ENCODE peak calls at places on chromosomes 1 and 21, in six cellular contexts. J, V, A, D, P and M are unnamed samples.

GRCh38 chr1:40769815-40770214 is 13.8 kb upstream of the KCNQ4 start:
- DNase-seq in P (no peak), J (no peak), V (no peak), A (no peak), D (no peak), M (no peak)

GRCh38 chr1:54253480-54253879 is 53.5 kb downstream of the MRPL37 start:
- DNase-seq in D (no peak), V (peak), J (peak), A (peak), P (no peak), M (peak)

GRCh38 chr1:8879348-8880067 is 1.0 kb upstream of the ENO1 start:
- DNase-seq in J (no peak), A (no peak), P (no peak), V (no peak), D (no peak), M (no peak)

GRCh38 chr1:185281245-185281644 is 35.8 kb downstream of the IVNS1ABP start:
- DNase-seq in A (no peak), P (no peak), J (no peak), D (no peak), V (no peak), M (no peak)

GRCh38 chr1:198948895-198949659 is 310.2 kb downstream of the PTPRC start:
- DNase-seq in P (no peak), A (no peak), V (no peak), D (no peak), J (no peak), M (no peak)

GRCh38 chr1:52159033-52159789 is 17.3 kb downstream of the ZFYVE9 start:
- DNase-seq in V (no peak), J (peak), P (no peak), D (no peak), A (peak), M (no peak)

GRCh38 chr1:32361674-32362473 is 411 bp downstream of the FAM229A start:
- DNase-seq in D (no peak), V (no peak), A (peak), J (peak), P (peak), M (no peak)

GRCh38 chr1:216723274-216723780 is at the start of gene ESRRG:
- DNase-seq in D (no peak), V (no peak), J (peak), A (peak), P (no peak), M (no peak)

GRCh38 chr1:159978107-159978398 is 24.0 kb upstream of the SLAMF9 start:
- DNase-seq in D (peak), P (no peak), J (no peak), A (no peak), V (no peak), M (no peak)

GRCh38 chr1:175673236-175674150 is 69.9 kb downstream of the TNR start:
- DNase-seq in A (no peak), J (peak), P (no peak), V (no peak), D (no peak), M (no peak)

GRCh38 chr1:53653631-53654030 is 85.3 kb downstream of the GLIS1 start:
- DNase-seq in V (no peak), P (no peak), D (no peak), J (no peak), A (no peak), M (no peak)

GRCh38 chr21:40672602-40673001 is 174.4 kb downstream of the DSCAM start:
- DNase-seq in P (no peak), V (no peak), D (no peak), J (peak), A (no peak), M (no peak)

GRCh38 chr1:94783342-94784264 is 36.6 kb upstream of the SLC44A3 start:
- DNase-seq in A (peak), J (peak), P (no peak), D (no peak), V (peak), M (peak)

GRCh38 chr1:160346953-160347352 is 3.8 kb downstream of the NCSTN start:
- DNase-seq in D (no peak), V (no peak), A (no peak), J (no peak), P (no peak), M (no peak)

GRCh38 chr1:68198752-68199151 is 33.6 kb downstream of the WLS start:
- DNase-seq in D (no peak), V (no peak), P (no peak), J (peak), A (no peak), M (no peak)

GRCh38 chr1:1213919-1214599 is at the start of gene TNFRSF4:
- DNase-seq in D (no peak), J (no peak), V (no peak), A (no peak), P (no peak), M (no peak)

GRCh38 chr1:28895896-28896608 is 18.3 kb upstream of the EPB41 start:
- DNase-seq in D (no peak), P (no peak), A (peak), J (peak), V (no peak), M (no peak)

GRCh38 chr1:21885236-21886037 is 51.7 kb downstream of the HSPG2 start:
- DNase-seq in D (no peak), P (no peak), J (no peak), A (no peak), V (no peak), M (no peak)

GRCh38 chr1:167713330-167714081 is 8.3 kb upstream of the MPZL1 start:
- DNase-seq in V (no peak), A (peak), P (peak), D (peak), J (peak), M (no peak)

GRCh38 chr1:235074335-235075120 is 54.1 kb downstream of the TOMM20 start:
- DNase-seq in D (no peak), P (peak), J (peak), V (no peak), A (peak), M (peak)

GRCh38 chr1:150895618-150896017 is 8.7 kb downstream of the CTXND2 start:
- DNase-seq in A (peak), V (no peak), J (peak), P (no peak), D (no peak), M (no peak)

GRCh38 chr1:75672528-75673393 is 51.7 kb upstream of the ACADM start:
- DNase-seq in V (peak), D (no peak), J (peak), P (no peak), A (peak), M (peak)

GRCh38 chr1:17287377-17287776 is 20.6 kb upstream of the PADI4 start:
- DNase-seq in A (peak), J (peak), D (no peak), V (peak), P (no peak), M (peak)

GRCh38 chr1:39081266-39082139 is 55.4 kb downstream of the NDUFS5 start:
- DNase-seq in D (peak), J (peak), A (peak), V (no peak), P (peak), M (no peak)

GRCh38 chr1:82874041-82874440 is 1073.3 kb downstream of the ADGRL2 start:
- DNase-seq in P (no peak), A (no peak), J (no peak), D (no peak), V (no peak), M (no peak)

GRCh38 chr1:63524166-63524565 is 841 bp downstream of the EFCAB7 start:
- DNase-seq in A (no peak), V (no peak), P (no peak), D (no peak), J (no peak), M (no peak)

GRCh38 chr1:116359060-116359830 is 13.8 kb upstream of the ATP1A1 start:
- DNase-seq in P (no peak), A (peak), D (no peak), V (no peak), J (peak), M (no peak)

GRCh38 chr21:39452965-39453332 is 1.2 kb downstream of the SH3BGR start:
- DNase-seq in A (peak), V (no peak), J (no peak), P (no peak), D (no peak), M (no peak)

GRCh38 chr1:4180066-4180735 is 280.1 kb upstream of the C1orf174 start:
- DNase-seq in J (no peak), D (peak), A (no peak), P (no peak), V (no peak), M (no peak)

GRCh38 chr1:185789846-185790735 is 55.9 kb downstream of the HMCN1 start:
- DNase-seq in P (no peak), D (no peak), V (peak), J (peak), A (peak), M (no peak)

GRCh38 chr21:25370311-25370744 is 237.0 kb downstream of the MRPL39 start:
- DNase-seq in A (peak), D (no peak), V (peak), P (peak), J (peak), M (no peak)

GRCh38 chr1:204950353-204951001 is 79.8 kb downstream of the NFASC start:
- DNase-seq in P (no peak), J (no peak), D (no peak), V (no peak), A (no peak), M (no peak)

GRCh38 chr1:178531897-178532296 is 19.0 kb downstream of the TEX35 start:
- DNase-seq in A (no peak), D (no peak), V (no peak), J (no peak), P (peak), M (no peak)